ENCODE peak calls at places on chromosome 16, in six cellular contexts. U is anterior cingulate cortex; C is left colon; Y is GM12865; D is sciatic nerve; P is activated gamma-delta T cell treated with anti-CD3 and anti-CD28 coated beads, Interleukin-2, amount 50 U/mL, for 16 hours. S is an unnamed sample.
A peak's percentile ranks its signal among the peaks of the same experiment; 100 is the strongest.

GRCh38 chr16:78307824-78308528 is 208.5 kb downstream of the WWOX start:
- DNase-seq in U (no peak), C (no peak), Y (no peak), D (no peak), P (no peak), S (no peak)

GRCh38 chr16:79997257-79997656 is 396.7 kb upstream of the MAF start:
- DNase-seq in U (no peak), C (peak; percentile 11), Y (peak; percentile 26), D (no peak), P (no peak), S (no peak)

GRCh38 chr16:19639986-19640421 is 78.0 kb downstream of the KNOP1 start:
- DNase-seq in U (no peak), C (no peak), Y (no peak), D (no peak), P (no peak), S (no peak)

GRCh38 chr16:30397776-30398659 is 2.8 kb downstream of the ZNF48 start:
- DNase-seq in U (no peak), C (no peak), Y (no peak), D (no peak), P (no peak), S (no peak)

GRCh38 chr16:82061861-82062525 is 26.9 kb downstream of the HSD17B2 start:
- DNase-seq in U (no peak), C (no peak), Y (peak; percentile 52), D (no peak), P (no peak), S (no peak)

GRCh38 chr16:55257971-55258613 is 65.9 kb upstream of the IRX6 start:
- DNase-seq in U (no peak), C (peak; percentile 74), Y (peak; percentile 53), D (no peak), P (no peak), S (no peak)

GRCh38 chr16:24986512-24987303 is 28.5 kb downstream of the ARHGAP17 start:
- DNase-seq in U (no peak), C (no peak), Y (no peak), D (no peak), P (no peak), S (no peak)

GRCh38 chr16:12531937-12532336 is 271.8 kb downstream of the CPPED1 start:
- DNase-seq in U (no peak), C (no peak), Y (no peak), D (no peak), P (no peak), S (no peak)

GRCh38 chr16:4411684-4412083 is 4.7 kb downstream of the CORO7 start:
- DNase-seq in U (peak; percentile 91), C (no peak), Y (no peak), D (peak; percentile 87), P (no peak), S (no peak)

GRCh38 chr16:29818082-29818481 is 2.1 kb downstream of the PAGR1 start:
- DNase-seq in U (no peak), C (no peak), Y (no peak), D (no peak), P (no peak), S (no peak)

GRCh38 chr16:2496223-2497115 is 17.3 kb upstream of the ATP6V0C start:
- DNase-seq in U (no peak), C (peak; percentile 4), Y (no peak), D (no peak), P (no peak), S (no peak)